ENCODE peak calls at places on chromosomes 4 and X, in ten cellular contexts. One of them, this sample, is unnamed.

GRCh38 chr4:2825740-2826139 is 17.9 kb upstream of the ADD1 start:
- DNase-seq in heart right ventricle: peak
- DNase-seq in BJ: no peak
- DNase-seq in ovary: no peak
- DNase-seq in BE2C: peak
- DNase-seq in AG09309: no peak
- DNase-seq in fibroblast of mammary gland: no peak
- DNase-seq in psoas muscle: peak
- DNase-seq in endodermal cell: no peak
- DNase-seq in cardiac fibroblast: no peak
- DNase-seq in this sample: no peak

GRCh38 chrX:30278365-30278764 is 30.8 kb downstream of the NR0B1 start:
- DNase-seq in heart right ventricle: no peak
- DNase-seq in BJ: no peak
- DNase-seq in ovary: peak
- DNase-seq in BE2C: no peak
- DNase-seq in AG09309: no peak
- DNase-seq in fibroblast of mammary gland: peak
- DNase-seq in psoas muscle: no peak
- DNase-seq in endodermal cell: no peak
- DNase-seq in cardiac fibroblast: peak
- DNase-seq in this sample: peak

GRCh38 chr4:176011523-176011922 is 54.1 kb upstream of the WDR17 start:
- DNase-seq in heart right ventricle: no peak
- DNase-seq in BJ: no peak
- DNase-seq in ovary: no peak
- DNase-seq in BE2C: no peak
- DNase-seq in AG09309: no peak
- DNase-seq in fibroblast of mammary gland: no peak
- DNase-seq in psoas muscle: no peak
- DNase-seq in endodermal cell: no peak
- DNase-seq in cardiac fibroblast: no peak
- DNase-seq in this sample: no peak

GRCh38 chr4:88857588-88857987 is 160.0 kb upstream of the NAP1L5 start:
- DNase-seq in heart right ventricle: no peak
- DNase-seq in BJ: no peak
- DNase-seq in ovary: no peak
- DNase-seq in BE2C: no peak
- DNase-seq in AG09309: no peak
- DNase-seq in fibroblast of mammary gland: no peak
- DNase-seq in psoas muscle: no peak
- DNase-seq in endodermal cell: no peak
- DNase-seq in cardiac fibroblast: peak
- DNase-seq in this sample: peak

GRCh38 chr4:133839326-133839725 is 362.3 kb downstream of the PABPC4L start:
- DNase-seq in heart right ventricle: no peak
- DNase-seq in BJ: no peak
- DNase-seq in ovary: no peak
- DNase-seq in BE2C: no peak
- DNase-seq in AG09309: no peak
- DNase-seq in fibroblast of mammary gland: peak
- DNase-seq in psoas muscle: no peak
- DNase-seq in endodermal cell: no peak
- DNase-seq in cardiac fibroblast: peak
- DNase-seq in this sample: no peak

GRCh38 chrX:1700757-1701156 is 85.9 kb downstream of the ASMT start:
- DNase-seq in heart right ventricle: no peak
- DNase-seq in BJ: no peak
- DNase-seq in ovary: no peak
- DNase-seq in BE2C: no peak
- DNase-seq in AG09309: no peak
- DNase-seq in fibroblast of mammary gland: no peak
- DNase-seq in psoas muscle: no peak
- DNase-seq in endodermal cell: no peak
- DNase-seq in cardiac fibroblast: no peak
- DNase-seq in this sample: no peak

GRCh38 chrX:100413231-100413630 is 3.2 kb upstream of the PCDH19 start:
- DNase-seq in heart right ventricle: no peak
- DNase-seq in BJ: no peak
- DNase-seq in ovary: peak
- DNase-seq in BE2C: peak
- DNase-seq in AG09309: peak
- DNase-seq in fibroblast of mammary gland: peak
- DNase-seq in psoas muscle: no peak
- DNase-seq in endodermal cell: peak
- DNase-seq in cardiac fibroblast: peak
- DNase-seq in this sample: peak

GRCh38 chrX:46630141-46630540 is 56.6 kb downstream of the CHST7 start:
- DNase-seq in heart right ventricle: no peak
- DNase-seq in BJ: no peak
- DNase-seq in ovary: no peak
- DNase-seq in BE2C: no peak
- DNase-seq in AG09309: no peak
- DNase-seq in fibroblast of mammary gland: peak
- DNase-seq in psoas muscle: no peak
- DNase-seq in endodermal cell: no peak
- DNase-seq in cardiac fibroblast: peak
- DNase-seq in this sample: peak

GRCh38 chr4:156583265-156583664 is 388.3 kb downstream of the PDGFC start:
- DNase-seq in heart right ventricle: no peak
- DNase-seq in BJ: no peak
- DNase-seq in ovary: no peak
- DNase-seq in BE2C: no peak
- DNase-seq in AG09309: no peak
- DNase-seq in fibroblast of mammary gland: no peak
- DNase-seq in psoas muscle: no peak
- DNase-seq in endodermal cell: no peak
- DNase-seq in cardiac fibroblast: no peak
- DNase-seq in this sample: no peak

GRCh38 chr4:143399113-143399949 is 62.7 kb downstream of the GAB1 start:
- DNase-seq in heart right ventricle: no peak
- DNase-seq in BJ: no peak
- DNase-seq in ovary: no peak
- DNase-seq in BE2C: no peak
- DNase-seq in AG09309: no peak
- DNase-seq in fibroblast of mammary gland: peak
- DNase-seq in psoas muscle: no peak
- DNase-seq in endodermal cell: no peak
- DNase-seq in cardiac fibroblast: peak
- DNase-seq in this sample: peak

GRCh38 chr4:169249214-169249973 is 21.4 kb downstream of the SH3RF1 start:
- DNase-seq in heart right ventricle: no peak
- DNase-seq in BJ: no peak
- DNase-seq in ovary: no peak
- DNase-seq in BE2C: no peak
- DNase-seq in AG09309: no peak
- DNase-seq in fibroblast of mammary gland: peak
- DNase-seq in psoas muscle: no peak
- DNase-seq in endodermal cell: no peak
- DNase-seq in cardiac fibroblast: peak
- DNase-seq in this sample: no peak

GRCh38 chrX:84634201-84634782 is 132.0 kb upstream of the HDX start:
- DNase-seq in heart right ventricle: no peak
- DNase-seq in BJ: no peak
- DNase-seq in ovary: no peak
- DNase-seq in BE2C: peak
- DNase-seq in AG09309: no peak
- DNase-seq in fibroblast of mammary gland: no peak
- DNase-seq in psoas muscle: no peak
- DNase-seq in endodermal cell: peak
- DNase-seq in cardiac fibroblast: no peak
- DNase-seq in this sample: no peak

GRCh38 chrX:22012051-22012450 is 20.1 kb upstream of the PHEX start:
- DNase-seq in heart right ventricle: no peak
- DNase-seq in BJ: no peak
- DNase-seq in ovary: no peak
- DNase-seq in BE2C: no peak
- DNase-seq in AG09309: no peak
- DNase-seq in fibroblast of mammary gland: no peak
- DNase-seq in psoas muscle: no peak
- DNase-seq in endodermal cell: no peak
- DNase-seq in cardiac fibroblast: no peak
- DNase-seq in this sample: no peak

GRCh38 chr4:7068883-7069282 is 1.0 kb upstream of the GRPEL1 start:
- DNase-seq in heart right ventricle: no peak
- DNase-seq in BJ: no peak
- DNase-seq in ovary: no peak
- DNase-seq in BE2C: no peak
- DNase-seq in AG09309: no peak
- DNase-seq in fibroblast of mammary gland: no peak
- DNase-seq in psoas muscle: no peak
- DNase-seq in endodermal cell: peak
- DNase-seq in cardiac fibroblast: peak
- DNase-seq in this sample: no peak

GRCh38 chr4:78767350-78767749 is 8.8 kb upstream of the BMP2K start:
- DNase-seq in heart right ventricle: no peak
- DNase-seq in BJ: no peak
- DNase-seq in ovary: no peak
- DNase-seq in BE2C: no peak
- DNase-seq in AG09309: no peak
- DNase-seq in fibroblast of mammary gland: no peak
- DNase-seq in psoas muscle: no peak
- DNase-seq in endodermal cell: no peak
- DNase-seq in cardiac fibroblast: no peak
- DNase-seq in this sample: no peak
- H3K4me3 ChIP-seq in heart right ventricle: no peak
- H3K4me3 ChIP-seq in BJ: no peak
- H3K4me3 ChIP-seq in ovary: no peak
- H3K4me3 ChIP-seq in BE2C: no peak
- H3K4me3 ChIP-seq in AG09309: no peak
- H3K4me3 ChIP-seq in fibroblast of mammary gland: no peak
- H3K4me3 ChIP-seq in psoas muscle: no peak
- H3K4me3 ChIP-seq in endodermal cell: no peak
- H3K4me3 ChIP-seq in cardiac fibroblast: no peak
- H3K4me3 ChIP-seq in this sample: no peak

GRCh38 chr4:73952352-73952751 is 29.5 kb downstream of the PF4 start:
- DNase-seq in heart right ventricle: no peak
- DNase-seq in BJ: no peak
- DNase-seq in ovary: no peak
- DNase-seq in BE2C: no peak
- DNase-seq in AG09309: no peak
- DNase-seq in fibroblast of mammary gland: no peak
- DNase-seq in psoas muscle: no peak
- DNase-seq in endodermal cell: no peak
- DNase-seq in cardiac fibroblast: no peak
- DNase-seq in this sample: no peak
- TF ChIP-seq CTCF in heart right ventricle: no peak
- TF ChIP-seq CTCF in BJ: no peak
- TF ChIP-seq CTCF in ovary: no peak
- TF ChIP-seq CTCF in BE2C: no peak
- TF ChIP-seq CTCF in AG09309: no peak
- TF ChIP-seq CTCF in fibroblast of mammary gland: no peak
- TF ChIP-seq CTCF in psoas muscle: no peak
- TF ChIP-seq CTCF in endodermal cell: no peak
- TF ChIP-seq CTCF in cardiac fibroblast: no peak
- TF ChIP-seq CTCF in this sample: no peak

GRCh38 chr4:146183209-146183608 is 7.7 kb downstream of the LSM6 start:
- DNase-seq in heart right ventricle: no peak
- DNase-seq in BJ: no peak
- DNase-seq in ovary: no peak
- DNase-seq in BE2C: no peak
- DNase-seq in AG09309: no peak
- DNase-seq in fibroblast of mammary gland: no peak
- DNase-seq in psoas muscle: no peak
- DNase-seq in endodermal cell: no peak
- DNase-seq in cardiac fibroblast: no peak
- DNase-seq in this sample: no peak

GRCh38 chr4:146182450-146182849 is 6.9 kb downstream of the LSM6 start:
- DNase-seq in heart right ventricle: no peak
- DNase-seq in BJ: no peak
- DNase-seq in ovary: no peak
- DNase-seq in BE2C: no peak
- DNase-seq in AG09309: no peak
- DNase-seq in fibroblast of mammary gland: no peak
- DNase-seq in psoas muscle: no peak
- DNase-seq in endodermal cell: no peak
- DNase-seq in cardiac fibroblast: no peak
- DNase-seq in this sample: no peak

GRCh38 chr4:146192060-146192459 is 16.5 kb downstream of the LSM6 start:
- DNase-seq in heart right ventricle: no peak
- DNase-seq in BJ: no peak
- DNase-seq in ovary: no peak
- DNase-seq in BE2C: no peak
- DNase-seq in AG09309: no peak
- DNase-seq in fibroblast of mammary gland: peak
- DNase-seq in psoas muscle: no peak
- DNase-seq in endodermal cell: no peak
- DNase-seq in cardiac fibroblast: peak
- DNase-seq in this sample: peak

GRCh38 chr4:146190393-146190910 is 14.9 kb downstream of the LSM6 start:
- DNase-seq in heart right ventricle: no peak
- DNase-seq in BJ: no peak
- DNase-seq in ovary: no peak
- DNase-seq in BE2C: no peak
- DNase-seq in AG09309: no peak
- DNase-seq in fibroblast of mammary gland: no peak
- DNase-seq in psoas muscle: no peak
- DNase-seq in endodermal cell: no peak
- DNase-seq in cardiac fibroblast: no peak
- DNase-seq in this sample: no peak

DNA sequence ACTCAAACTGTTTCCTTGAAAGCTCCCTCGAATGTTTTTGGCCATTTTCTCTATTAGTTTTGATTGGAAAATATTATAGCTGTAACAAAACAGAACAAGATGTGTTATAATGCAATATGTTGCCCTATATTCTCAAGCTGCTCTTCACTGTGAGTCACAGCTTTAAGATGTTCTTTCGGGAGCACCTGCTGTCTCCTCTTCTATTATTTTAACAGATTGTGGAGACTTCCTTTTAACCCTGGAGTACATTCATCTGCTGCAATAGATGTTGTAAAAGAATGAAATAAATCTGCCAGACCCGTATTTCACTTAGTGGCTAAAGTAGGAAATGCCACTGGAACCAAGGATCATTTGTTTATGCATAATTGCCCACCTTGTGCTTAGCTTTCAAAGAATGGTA is 11.0 kb downstream of the LSM6 start:
- DNase-seq in heart right ventricle: no peak
- DNase-seq in BJ: no peak
- DNase-seq in ovary: no peak
- DNase-seq in BE2C: no peak
- DNase-seq in AG09309: no peak
- DNase-seq in fibroblast of mammary gland: no peak
- DNase-seq in psoas muscle: no peak
- DNase-seq in endodermal cell: no peak
- DNase-seq in cardiac fibroblast: peak
- DNase-seq in this sample: no peak
- H3K4me3 ChIP-seq in heart right ventricle: no peak
- H3K4me3 ChIP-seq in BJ: no peak
- H3K4me3 ChIP-seq in ovary: no peak
- H3K4me3 ChIP-seq in BE2C: no peak
- H3K4me3 ChIP-seq in AG09309: no peak
- H3K4me3 ChIP-seq in fibroblast of mammary gland: no peak
- H3K4me3 ChIP-seq in psoas muscle: no peak
- H3K4me3 ChIP-seq in endodermal cell: no peak
- H3K4me3 ChIP-seq in cardiac fibroblast: no peak
- H3K4me3 ChIP-seq in this sample: no peak

DNA sequence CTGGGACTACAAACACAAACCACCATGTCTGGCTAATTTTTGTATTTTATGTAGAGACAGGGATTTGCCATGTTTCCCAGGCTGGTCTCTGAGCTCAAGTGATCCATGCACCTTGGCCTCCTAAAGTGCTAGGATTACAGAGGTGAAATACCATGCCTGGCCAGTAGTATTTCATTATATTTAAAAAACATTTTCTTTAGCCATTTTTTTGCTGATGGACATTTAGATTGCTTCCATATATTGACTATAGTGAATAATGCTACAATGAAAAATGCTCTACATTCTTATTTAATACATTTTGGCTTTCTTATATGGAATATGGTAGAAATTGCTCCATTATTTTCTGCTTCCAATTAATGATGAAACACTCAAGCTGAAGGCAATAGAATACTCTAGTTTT is 1439.7 kb downstream of the FSTL5 start:
- DNase-seq in heart right ventricle: no peak
- DNase-seq in BJ: no peak
- DNase-seq in ovary: no peak
- DNase-seq in BE2C: no peak
- DNase-seq in AG09309: no peak
- DNase-seq in fibroblast of mammary gland: no peak
- DNase-seq in psoas muscle: no peak
- DNase-seq in endodermal cell: no peak
- DNase-seq in cardiac fibroblast: no peak
- DNase-seq in this sample: no peak
- TF ChIP-seq CTCF in heart right ventricle: no peak
- TF ChIP-seq CTCF in BJ: no peak
- TF ChIP-seq CTCF in ovary: no peak
- TF ChIP-seq CTCF in BE2C: no peak
- TF ChIP-seq CTCF in AG09309: no peak
- TF ChIP-seq CTCF in fibroblast of mammary gland: no peak
- TF ChIP-seq CTCF in psoas muscle: no peak
- TF ChIP-seq CTCF in endodermal cell: peak
- TF ChIP-seq CTCF in cardiac fibroblast: no peak
- TF ChIP-seq CTCF in this sample: no peak